ENCODE peak calls at places on chromosomes 16 and 17, in eight cellular contexts. One of them, this sample, is unnamed.

GRCh38 chr17:64457156-64457555 is 8.2 kb downstream of the MILR1 start:
- DNase-seq in K562: no peak
- DNase-seq in heart right ventricle: no peak
- DNase-seq in ascending aorta: no peak
- DNase-seq in GM19239: no peak
- DNase-seq in pancreas: no peak
- DNase-seq in LNCaP clone FGC: no peak
- DNase-seq in colonic mucosa: no peak
- DNase-seq in this sample: no peak

GRCh38 chr17:82601447-82602000 is 46.7 kb downstream of the WDR45B start:
- DNase-seq in K562: no peak
- DNase-seq in heart right ventricle: no peak
- DNase-seq in ascending aorta: no peak
- DNase-seq in GM19239: no peak
- DNase-seq in pancreas: no peak
- DNase-seq in LNCaP clone FGC: no peak
- DNase-seq in colonic mucosa: no peak
- DNase-seq in this sample: no peak

GRCh38 chr16:79269211-79269863 is 331.2 kb downstream of the MAF start:
- DNase-seq in K562: no peak
- DNase-seq in heart right ventricle: no peak
- DNase-seq in ascending aorta: no peak
- DNase-seq in GM19239: peak
- DNase-seq in pancreas: no peak
- DNase-seq in LNCaP clone FGC: no peak
- DNase-seq in colonic mucosa: no peak
- DNase-seq in this sample: peak

GRCh38 chr16:83586036-83586810 is 221.6 kb upstream of the HSBP1 start:
- DNase-seq in K562: no peak
- DNase-seq in heart right ventricle: no peak
- DNase-seq in ascending aorta: no peak
- DNase-seq in GM19239: no peak
- DNase-seq in pancreas: no peak
- DNase-seq in LNCaP clone FGC: no peak
- DNase-seq in colonic mucosa: no peak
- DNase-seq in this sample: no peak

GRCh38 chr17:19747829-19748806 is at the start of gene ALDH3A1:
- DNase-seq in K562: no peak
- DNase-seq in heart right ventricle: no peak
- DNase-seq in ascending aorta: no peak
- DNase-seq in GM19239: no peak
- DNase-seq in pancreas: peak
- DNase-seq in LNCaP clone FGC: no peak
- DNase-seq in colonic mucosa: peak
- DNase-seq in this sample: no peak

GRCh38 chr17:60280673-60281072 is 111.3 kb downstream of the USP32 start:
- DNase-seq in K562: no peak
- DNase-seq in heart right ventricle: no peak
- DNase-seq in ascending aorta: no peak
- DNase-seq in GM19239: no peak
- DNase-seq in pancreas: no peak
- DNase-seq in LNCaP clone FGC: peak
- DNase-seq in colonic mucosa: no peak
- DNase-seq in this sample: no peak

GRCh38 chr17:8576895-8577294 is 53.6 kb downstream of the MYH10 start:
- DNase-seq in K562: no peak
- DNase-seq in heart right ventricle: no peak
- DNase-seq in ascending aorta: no peak
- DNase-seq in GM19239: no peak
- DNase-seq in pancreas: no peak
- DNase-seq in LNCaP clone FGC: no peak
- DNase-seq in colonic mucosa: no peak
- DNase-seq in this sample: no peak

GRCh38 chr16:56673916-56674315 is 4.3 kb downstream of the MT1H start:
- DNase-seq in K562: no peak
- DNase-seq in heart right ventricle: no peak
- DNase-seq in ascending aorta: no peak
- DNase-seq in GM19239: no peak
- DNase-seq in pancreas: no peak
- DNase-seq in LNCaP clone FGC: peak
- DNase-seq in colonic mucosa: no peak
- DNase-seq in this sample: no peak

GRCh38 chr17:42009170-42009569 is 8.1 kb downstream of the DNAJC7 start:
- DNase-seq in K562: no peak
- DNase-seq in heart right ventricle: no peak
- DNase-seq in ascending aorta: no peak
- DNase-seq in GM19239: no peak
- DNase-seq in pancreas: no peak
- DNase-seq in LNCaP clone FGC: no peak
- DNase-seq in colonic mucosa: no peak
- DNase-seq in this sample: no peak

GRCh38 chr17:65064452-65065019 is 8.0 kb upstream of the GNA13 start:
- DNase-seq in K562: peak
- DNase-seq in heart right ventricle: no peak
- DNase-seq in ascending aorta: no peak
- DNase-seq in GM19239: no peak
- DNase-seq in pancreas: no peak
- DNase-seq in LNCaP clone FGC: no peak
- DNase-seq in colonic mucosa: no peak
- DNase-seq in this sample: no peak

GRCh38 chr17:62724398-62725146 is 83.5 kb downstream of the MARCHF10 start:
- DNase-seq in K562: no peak
- DNase-seq in heart right ventricle: no peak
- DNase-seq in ascending aorta: no peak
- DNase-seq in GM19239: peak
- DNase-seq in pancreas: no peak
- DNase-seq in LNCaP clone FGC: no peak
- DNase-seq in colonic mucosa: no peak
- DNase-seq in this sample: peak

GRCh38 chr16:54921229-54921824 is 9.3 kb upstream of the IRX5 start:
- DNase-seq in K562: no peak
- DNase-seq in heart right ventricle: no peak
- DNase-seq in ascending aorta: no peak
- DNase-seq in GM19239: no peak
- DNase-seq in pancreas: no peak
- DNase-seq in LNCaP clone FGC: no peak
- DNase-seq in colonic mucosa: no peak
- DNase-seq in this sample: no peak